ENCODE peak calls at places on chromosomes 16 and 17, in seven cellular contexts. One of them, this sample, is unnamed.

GRCh38 chr17:51641999-51642398 is 381.7 kb downstream of the UTP18 start:
- DNase-seq in activated B cell treated with CpG ODN at 0.5 μM for 24 hours: no peak
- DNase-seq in germinal center: no peak
- DNase-seq in NB4: no peak
- DNase-seq in amniotic stem cell: no peak
- DNase-seq in ELR: no peak
- DNase-seq in T-helper 2 cell: no peak
- DNase-seq in this sample: no peak

GRCh38 chr16:83928341-83929055 is 24.5 kb upstream of the OSGIN1 start:
- DNase-seq in T-helper 2 cell: no peak
- DNase-seq in activated B cell treated with CpG ODN at 0.5 μM for 24 hours: no peak
- DNase-seq in germinal center: no peak
- DNase-seq in ELR: peak
- DNase-seq in NB4: no peak
- DNase-seq in amniotic stem cell: no peak
- DNase-seq in this sample: no peak

GRCh38 chr17:45111838-45112237 is 20.5 kb downstream of the PLCD3 start:
- DNase-seq in NB4: no peak
- DNase-seq in germinal center: no peak
- DNase-seq in ELR: no peak
- DNase-seq in activated B cell treated with CpG ODN at 0.5 μM for 24 hours: no peak
- DNase-seq in amniotic stem cell: no peak
- DNase-seq in T-helper 2 cell: no peak
- DNase-seq in this sample: no peak

GRCh38 chr17:30235386-30236296 is at the start of gene SLC6A4:
- DNase-seq in germinal center: peak
- DNase-seq in NB4: no peak
- DNase-seq in activated B cell treated with CpG ODN at 0.5 μM for 24 hours: no peak
- DNase-seq in amniotic stem cell: no peak
- DNase-seq in T-helper 2 cell: no peak
- DNase-seq in ELR: peak
- DNase-seq in this sample: no peak

GRCh38 chr17:66764559-66764958 is 70.4 kb upstream of the CACNG5 start:
- DNase-seq in amniotic stem cell: no peak
- DNase-seq in germinal center: no peak
- DNase-seq in ELR: no peak
- DNase-seq in NB4: no peak
- DNase-seq in activated B cell treated with CpG ODN at 0.5 μM for 24 hours: no peak
- DNase-seq in T-helper 2 cell: no peak
- DNase-seq in this sample: no peak

GRCh38 chr17:64457156-64457555 is 8.2 kb downstream of the MILR1 start:
- DNase-seq in NB4: no peak
- DNase-seq in activated B cell treated with CpG ODN at 0.5 μM for 24 hours: no peak
- DNase-seq in germinal center: no peak
- DNase-seq in T-helper 2 cell: no peak
- DNase-seq in ELR: peak
- DNase-seq in amniotic stem cell: no peak
- DNase-seq in this sample: no peak

GRCh38 chr17:56074366-56074765 is 78.9 kb upstream of the ANKFN1 start:
- DNase-seq in germinal center: no peak
- DNase-seq in activated B cell treated with CpG ODN at 0.5 μM for 24 hours: no peak
- DNase-seq in ELR: no peak
- DNase-seq in NB4: no peak
- DNase-seq in T-helper 2 cell: no peak
- DNase-seq in amniotic stem cell: no peak
- DNase-seq in this sample: no peak

GRCh38 chr16:10465821-10466220 is 80.0 kb downstream of the ATF7IP2 start:
- DNase-seq in germinal center: no peak
- DNase-seq in amniotic stem cell: no peak
- DNase-seq in activated B cell treated with CpG ODN at 0.5 μM for 24 hours: no peak
- DNase-seq in T-helper 2 cell: no peak
- DNase-seq in ELR: no peak
- DNase-seq in NB4: no peak
- DNase-seq in this sample: no peak

GRCh38 chr16:86078121-86078600 is 179.2 kb downstream of the IRF8 start:
- DNase-seq in NB4: no peak
- DNase-seq in germinal center: no peak
- DNase-seq in ELR: peak
- DNase-seq in activated B cell treated with CpG ODN at 0.5 μM for 24 hours: no peak
- DNase-seq in amniotic stem cell: no peak
- DNase-seq in T-helper 2 cell: no peak
- DNase-seq in this sample: no peak

GRCh38 chr16:69274699-69275235 is 36.4 kb upstream of the VPS4A start:
- DNase-seq in NB4: no peak
- DNase-seq in germinal center: no peak
- DNase-seq in ELR: no peak
- DNase-seq in amniotic stem cell: no peak
- DNase-seq in T-helper 2 cell: no peak
- DNase-seq in activated B cell treated with CpG ODN at 0.5 μM for 24 hours: no peak
- DNase-seq in this sample: no peak

GRCh38 chr16:66509576-66509975 is 40.3 kb downstream of the TK2 start:
- DNase-seq in amniotic stem cell: no peak
- DNase-seq in T-helper 2 cell: no peak
- DNase-seq in ELR: no peak
- DNase-seq in NB4: no peak
- DNase-seq in germinal center: no peak
- DNase-seq in activated B cell treated with CpG ODN at 0.5 μM for 24 hours: no peak
- DNase-seq in this sample: no peak

GRCh38 chr17:64706224-64707076 is 44.3 kb upstream of the SMURF2 start:
- DNase-seq in NB4: no peak
- DNase-seq in activated B cell treated with CpG ODN at 0.5 μM for 24 hours: no peak
- DNase-seq in germinal center: no peak
- DNase-seq in T-helper 2 cell: no peak
- DNase-seq in amniotic stem cell: no peak
- DNase-seq in ELR: peak
- DNase-seq in this sample: no peak

GRCh38 chr16:13168091-13168572 is 266.7 kb downstream of the SHISA9 start:
- DNase-seq in activated B cell treated with CpG ODN at 0.5 μM for 24 hours: no peak
- DNase-seq in germinal center: no peak
- DNase-seq in T-helper 2 cell: no peak
- DNase-seq in NB4: peak
- DNase-seq in amniotic stem cell: no peak
- DNase-seq in ELR: no peak
- DNase-seq in this sample: no peak

GRCh38 chr16:28014851-28015250 is 48.7 kb downstream of the GSG1L start:
- DNase-seq in activated B cell treated with CpG ODN at 0.5 μM for 24 hours: no peak
- DNase-seq in T-helper 2 cell: no peak
- DNase-seq in ELR: no peak
- DNase-seq in NB4: peak
- DNase-seq in amniotic stem cell: no peak
- DNase-seq in germinal center: no peak
- DNase-seq in this sample: no peak

GRCh38 chr17:8133398-8133797 is 9.5 kb upstream of the HES7 start:
- DNase-seq in germinal center: no peak
- DNase-seq in activated B cell treated with CpG ODN at 0.5 μM for 24 hours: no peak
- DNase-seq in T-helper 2 cell: no peak
- DNase-seq in amniotic stem cell: no peak
- DNase-seq in NB4: no peak
- DNase-seq in ELR: no peak
- DNase-seq in this sample: no peak

GRCh38 chr17:38748329-38749221 is at the start of gene PCGF2:
- DNase-seq in germinal center: no peak
- DNase-seq in activated B cell treated with CpG ODN at 0.5 μM for 24 hours: no peak
- DNase-seq in amniotic stem cell: peak
- DNase-seq in ELR: peak
- DNase-seq in NB4: no peak
- DNase-seq in T-helper 2 cell: no peak
- DNase-seq in this sample: no peak

GRCh38 chr17:78227455-78227916 is 3.9 kb upstream of the TMEM235 start:
- DNase-seq in ELR: peak
- DNase-seq in amniotic stem cell: no peak
- DNase-seq in T-helper 2 cell: no peak
- DNase-seq in activated B cell treated with CpG ODN at 0.5 μM for 24 hours: no peak
- DNase-seq in germinal center: no peak
- DNase-seq in NB4: no peak
- DNase-seq in this sample: no peak

GRCh38 chr17:45813051-45813731 is 29.1 kb downstream of the CRHR1 start:
- DNase-seq in germinal center: no peak
- DNase-seq in NB4: no peak
- DNase-seq in ELR: peak
- DNase-seq in activated B cell treated with CpG ODN at 0.5 μM for 24 hours: no peak
- DNase-seq in amniotic stem cell: no peak
- DNase-seq in T-helper 2 cell: no peak
- DNase-seq in this sample: no peak

GRCh38 chr16:78237346-78237745 is 137.9 kb downstream of the WWOX start:
- DNase-seq in T-helper 2 cell: no peak
- DNase-seq in NB4: no peak
- DNase-seq in amniotic stem cell: no peak
- DNase-seq in activated B cell treated with CpG ODN at 0.5 μM for 24 hours: no peak
- DNase-seq in germinal center: no peak
- DNase-seq in ELR: no peak
- DNase-seq in this sample: no peak

GRCh38 chr17:36463916-36464764 is 22.3 kb upstream of the ZNHIT3 start:
- DNase-seq in activated B cell treated with CpG ODN at 0.5 μM for 24 hours: peak
- DNase-seq in NB4: peak
- DNase-seq in germinal center: peak
- DNase-seq in amniotic stem cell: peak
- DNase-seq in T-helper 2 cell: no peak
- DNase-seq in ELR: peak
- DNase-seq in this sample: no peak

GRCh38 chr17:34527908-34528470 is 51.4 kb upstream of the TMEM132E start:
- DNase-seq in amniotic stem cell: no peak
- DNase-seq in NB4: peak
- DNase-seq in germinal center: no peak
- DNase-seq in ELR: peak
- DNase-seq in T-helper 2 cell: no peak
- DNase-seq in activated B cell treated with CpG ODN at 0.5 μM for 24 hours: no peak
- DNase-seq in this sample: no peak

GRCh38 chr16:73196670-73197069 is 148.7 kb upstream of the ZFHX3 start:
- DNase-seq in amniotic stem cell: no peak
- DNase-seq in activated B cell treated with CpG ODN at 0.5 μM for 24 hours: no peak
- DNase-seq in NB4: peak
- DNase-seq in ELR: peak
- DNase-seq in T-helper 2 cell: no peak
- DNase-seq in germinal center: peak
- DNase-seq in this sample: no peak

GRCh38 chr17:74601944-74602572 is 10.0 kb upstream of the CD300LD start:
- DNase-seq in germinal center: no peak
- DNase-seq in NB4: peak
- DNase-seq in amniotic stem cell: no peak
- DNase-seq in T-helper 2 cell: no peak
- DNase-seq in ELR: peak
- DNase-seq in activated B cell treated with CpG ODN at 0.5 μM for 24 hours: no peak
- DNase-seq in this sample: no peak

GRCh38 chr16:17395849-17396480 is 74.8 kb downstream of the XYLT1 start:
- DNase-seq in activated B cell treated with CpG ODN at 0.5 μM for 24 hours: no peak
- DNase-seq in amniotic stem cell: no peak
- DNase-seq in germinal center: no peak
- DNase-seq in NB4: no peak
- DNase-seq in ELR: no peak
- DNase-seq in T-helper 2 cell: no peak
- DNase-seq in this sample: no peak

GRCh38 chr17:46150216-46150963 is 42.8 kb downstream of the KANSL1 start:
- DNase-seq in T-helper 2 cell: no peak
- DNase-seq in ELR: no peak
- DNase-seq in NB4: no peak
- DNase-seq in activated B cell treated with CpG ODN at 0.5 μM for 24 hours: no peak
- DNase-seq in amniotic stem cell: no peak
- DNase-seq in germinal center: no peak
- DNase-seq in this sample: no peak

GRCh38 chr17:41734139-41734948 is at the start of gene HAP1:
- DNase-seq in NB4: no peak
- DNase-seq in T-helper 2 cell: no peak
- DNase-seq in amniotic stem cell: no peak
- DNase-seq in activated B cell treated with CpG ODN at 0.5 μM for 24 hours: peak
- DNase-seq in ELR: peak
- DNase-seq in germinal center: peak
- DNase-seq in this sample: no peak